ENCODE peak calls at places on chromosomes 5 and 9, in ten cellular contexts. W is AG04450, G is A549, Z is cardiac muscle cell, J is astrocyte, H is tibial nerve, F is ovary, A is GM23338, C is tibial artery, S is right atrium auricular region. V is an unnamed sample.

GRCh38 chr9:97052735-97053134 is 13.8 kb upstream of the CTSV start:
- DNase-seq in W (no peak), A (no peak), Z (no peak), S (no peak), C (no peak), H (no peak), F (no peak), G (no peak), J (no peak), V (no peak)

GRCh38 chr5:172420215-172420934 is 34.0 kb downstream of the SH3PXD2B start:
- DNase-seq in A (peak), Z (peak), J (peak), F (peak), G (peak), H (peak), S (peak), W (peak), C (peak), V (peak)

GRCh38 chr9:37903831-37904646 is at the start of gene SLC25A51:
- DNase-seq in G (peak), Z (peak), A (peak), S (peak), W (peak), H (peak), C (peak), J (peak), F (peak), V (peak)

GRCh38 chr9:78595200-78595945 is 298.4 kb downstream of the PSAT1 start:
- DNase-seq in S (no peak), H (no peak), C (no peak), G (no peak), W (no peak), Z (no peak), F (no peak), A (no peak), J (peak), V (no peak)

GRCh38 chr5:149838881-149839739 is 105.5 kb downstream of the PDE6A start:
- DNase-seq in Z (peak), J (peak), W (no peak), H (no peak), A (no peak), G (peak), C (no peak), F (no peak), S (no peak), V (no peak)

GRCh38 chr5:177365845-177366527 is 8.3 kb downstream of the RGS14 start:
- DNase-seq in G (no peak), A (peak), C (no peak), W (no peak), F (no peak), S (no peak), Z (no peak), J (no peak), H (no peak), V (no peak)

GRCh38 chr5:102629827-102630605 is 125.1 kb upstream of the PAM start:
- DNase-seq in J (no peak), F (no peak), A (no peak), G (no peak), W (no peak), H (no peak), S (no peak), Z (no peak), C (no peak), V (no peak)

GRCh38 chr5:39948867-39949468 is 524.2 kb upstream of the DAB2 start:
- DNase-seq in F (no peak), H (no peak), C (peak), S (peak), Z (peak), J (peak), A (peak), W (peak), G (peak), V (no peak)

GRCh38 chr9:6676254-6676928 is 30.9 kb upstream of the GLDC start:
- DNase-seq in F (no peak), Z (no peak), W (no peak), C (no peak), S (no peak), A (no peak), G (no peak), H (no peak), J (no peak), V (no peak)

GRCh38 chr5:16547200-16547842 is 69.5 kb downstream of the RETREG1 start:
- DNase-seq in W (no peak), A (no peak), G (no peak), C (no peak), S (no peak), J (peak), Z (peak), F (no peak), H (no peak), V (no peak)

GRCh38 chr9:116355153-116355827 is 201.7 kb downstream of the PAPPA start:
- DNase-seq in F (peak), C (no peak), Z (peak), S (peak), H (no peak), J (peak), A (peak), W (no peak), G (no peak), V (no peak)

GRCh38 chr5:173890195-173890951 is 2.2 kb downstream of the CPEB4 start:
- DNase-seq in S (no peak), Z (peak), H (no peak), F (peak), A (peak), G (peak), W (no peak), C (no peak), J (no peak), V (no peak)

GRCh38 chr5:170633235-170634041 is 129.6 kb downstream of the KCNIP1 start:
- DNase-seq in S (peak), C (peak), W (peak), G (peak), H (no peak), Z (peak), A (peak), F (peak), J (peak), V (peak)

GRCh38 chr5:170634236-170634990 is 130.6 kb downstream of the KCNIP1 start:
- DNase-seq in Z (no peak), C (no peak), A (peak), G (no peak), W (no peak), F (no peak), H (no peak), S (no peak), J (no peak), V (no peak)

GRCh38 chr5:170631471-170632195 is 127.8 kb downstream of the KCNIP1 start:
- DNase-seq in Z (peak), W (no peak), S (no peak), H (no peak), F (no peak), J (no peak), A (peak), C (peak), G (peak), V (no peak)

GRCh38 chr5:170632266-170632984 is 128.6 kb downstream of the KCNIP1 start:
- DNase-seq in Z (no peak), S (no peak), F (no peak), C (no peak), A (peak), H (no peak), G (peak), W (no peak), J (no peak), V (no peak)

DNA sequence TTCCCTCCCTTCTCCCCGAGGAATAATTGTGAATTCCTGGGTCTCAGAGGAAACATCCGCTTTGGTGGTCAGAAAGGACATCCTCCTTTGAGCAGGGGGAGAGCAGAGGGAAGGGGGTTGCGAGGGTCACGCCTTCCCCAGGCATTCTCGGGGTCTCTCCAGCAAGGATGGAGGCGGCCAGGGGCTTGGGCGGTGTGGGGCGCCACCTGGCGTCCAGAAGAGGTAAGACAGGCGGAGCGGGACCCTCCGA is 129.1 kb downstream of the KCNIP1 start:
- DNase-seq in C (peak), G (no peak), S (no peak), F (peak), Z (no peak), H (no peak), J (no peak), A (peak), W (no peak), V (peak)
- H3K4me3 ChIP-seq in C (peak), G (peak), S (no peak), F (peak), Z (peak), H (peak), J (peak), A (peak), W (peak), V (peak)

DNA sequence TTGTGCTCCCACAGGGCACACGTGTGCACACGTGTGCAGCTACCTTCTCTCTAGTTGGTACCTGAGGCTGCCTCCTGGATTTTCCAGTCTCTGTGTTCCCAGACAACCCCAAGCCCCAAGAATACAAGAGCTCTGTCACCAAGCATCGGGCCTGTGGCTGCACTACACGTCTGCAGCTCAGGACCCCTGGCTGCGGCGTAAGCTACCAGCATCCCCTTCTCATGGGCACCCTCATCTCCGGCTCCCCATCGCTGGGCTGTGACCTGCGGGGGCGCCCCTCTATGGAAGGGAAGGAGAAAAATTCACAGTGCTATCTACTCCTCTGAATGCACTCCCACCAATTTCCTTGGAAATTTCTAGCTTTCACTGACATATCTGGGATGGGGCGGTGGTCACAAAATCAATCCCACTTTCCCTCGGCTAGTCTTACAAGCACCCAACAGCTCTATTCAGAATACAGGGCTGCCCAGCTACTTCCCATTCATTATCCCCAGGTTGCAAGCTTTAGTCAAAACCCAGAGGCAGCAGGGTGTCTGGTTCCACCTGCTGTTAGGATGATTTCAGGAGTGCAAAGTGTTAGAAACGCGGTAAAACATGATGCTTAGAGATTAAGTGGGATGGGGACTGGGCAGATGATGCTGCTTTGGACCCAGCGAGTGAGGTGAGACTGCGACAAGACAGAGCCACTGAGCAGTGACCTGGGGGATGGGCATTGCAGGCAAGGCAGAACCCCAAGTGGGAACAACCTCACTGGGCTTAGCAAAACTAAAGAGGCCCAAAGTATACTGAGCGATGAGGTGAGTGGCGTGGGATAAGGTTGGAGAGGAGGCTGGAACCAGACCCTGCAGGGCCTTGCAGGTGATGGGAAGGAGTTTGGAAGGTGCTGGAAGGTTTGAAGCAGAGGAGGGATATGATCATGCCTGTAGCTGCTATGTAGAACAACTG is 121.7 kb downstream of the KCNIP1 start:
- DNase-seq in J (no peak), G (no peak), H (no peak), F (no peak), S (no peak), C (no peak), A (peak), W (no peak), Z (no peak), V (no peak)
- TF ChIP-seq CTCF in J (no peak), G (no peak), H (no peak), F (no peak), S (no peak), C (no peak), A (peak), W (no peak), Z (no peak), V (no peak)

GRCh38 chr5:138660051-138660572 is 84.9 kb upstream of the HSPA9 start:
- DNase-seq in W (no peak), C (peak), A (no peak), S (no peak), G (no peak), Z (no peak), J (no peak), H (no peak), F (no peak), V (no peak)

GRCh38 chr5:138662599-138662998 is 87.4 kb upstream of the HSPA9 start:
- DNase-seq in J (no peak), C (no peak), Z (no peak), F (no peak), G (no peak), A (no peak), W (no peak), S (no peak), H (no peak), V (no peak)

GRCh38 chr5:138661991-138662434 is 86.8 kb upstream of the HSPA9 start:
- DNase-seq in F (no peak), S (no peak), W (no peak), J (no peak), G (no peak), H (no peak), A (no peak), C (peak), Z (no peak), V (no peak)

GRCh38 chr5:138663009-138663408 is 87.8 kb upstream of the HSPA9 start:
- DNase-seq in G (no peak), W (no peak), F (no peak), H (no peak), Z (no peak), S (no peak), A (no peak), J (no peak), C (no peak), V (no peak)

GRCh38 chr5:138661342-138661975 is 86.3 kb upstream of the HSPA9 start:
- DNase-seq in J (no peak), S (no peak), C (peak), A (no peak), G (no peak), Z (no peak), F (no peak), H (no peak), W (no peak), V (no peak)
- H3K4me3 ChIP-seq in J (no peak), S (no peak), C (no peak), A (no peak), G (no peak), Z (no peak), F (no peak), H (no peak), W (no peak), V (no peak)

GRCh38 chr9:93456022-93456421 is 2.6 kb upstream of the FAM120AOS start:
- DNase-seq in F (no peak), A (no peak), C (no peak), W (no peak), G (no peak), S (no peak), H (no peak), J (no peak), Z (no peak), V (no peak)

GRCh38 chr9:93453047-93453914 is at the start of gene FAM120AOS:
- DNase-seq in G (peak), S (peak), W (peak), J (peak), F (peak), H (peak), Z (peak), C (peak), A (peak), V (peak)

GRCh38 chr9:93450817-93451761 is at the start of gene FAM120A:
- DNase-seq in Z (peak), H (peak), W (no peak), S (no peak), F (peak), C (peak), G (peak), J (peak), A (peak), V (peak)

GRCh38 chr9:93452710-93453046 is 703 bp downstream of the FAM120AOS start:
- DNase-seq in A (no peak), Z (no peak), H (no peak), J (no peak), S (no peak), C (no peak), G (no peak), W (no peak), F (peak), V (no peak)

DNA sequence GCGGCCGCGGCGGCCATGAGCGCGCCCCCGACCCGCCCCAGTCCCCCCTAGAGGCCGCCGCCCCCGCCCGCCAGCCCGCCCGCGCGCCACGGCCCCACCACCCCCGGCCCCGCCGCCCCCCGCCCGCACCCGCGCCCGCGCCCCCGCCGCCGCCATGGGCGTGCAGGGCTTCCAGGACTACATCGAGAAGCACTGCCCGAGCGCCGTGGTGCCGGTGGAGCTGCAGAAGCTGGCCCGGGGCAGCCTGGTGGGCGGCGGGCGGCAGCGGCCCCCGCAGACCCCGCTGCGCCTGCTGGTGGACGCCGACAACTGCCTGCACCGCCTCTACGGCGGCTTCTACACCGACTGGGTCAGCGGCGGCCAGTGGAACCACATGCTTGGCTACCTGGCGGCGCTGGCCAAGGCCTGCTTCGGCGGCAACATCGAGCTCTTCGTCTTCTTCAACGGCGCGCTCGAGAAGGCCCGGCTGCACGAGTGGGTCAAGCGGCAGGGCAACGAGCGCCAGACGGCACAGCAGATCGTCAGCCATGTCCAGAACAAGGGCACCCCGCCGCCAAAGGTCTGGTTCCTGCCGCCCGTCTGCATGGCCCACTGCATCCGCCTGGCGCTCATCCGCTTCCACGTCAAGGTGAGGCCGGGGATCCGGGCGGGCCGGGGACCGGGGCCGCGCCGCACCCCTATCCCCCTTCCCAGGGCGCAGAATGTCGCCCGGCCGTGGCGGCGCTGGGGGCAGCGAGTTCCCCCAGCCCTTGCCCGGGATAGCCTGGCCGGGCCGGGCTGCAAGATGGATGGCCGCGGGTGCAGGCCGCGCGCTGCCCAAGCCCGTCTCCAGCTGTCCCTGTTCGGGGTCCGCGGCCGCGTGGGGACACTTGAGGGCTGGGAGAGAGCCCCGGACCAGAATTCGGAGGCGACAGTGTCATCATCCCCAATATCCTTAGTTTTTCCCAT is 551 bp downstream of the FAM120A start:
- DNase-seq in F (peak), G (peak), S (peak), C (peak), Z (peak), J (peak), H (no peak), A (peak), W (no peak), V (peak)
- TF ChIP-seq CTCF in F (peak), G (no peak), S (no peak), C (peak), Z (no peak), J (no peak), H (peak), A (no peak), W (peak), V (peak)

GRCh38 chr5:151581347-151581746 is 9.8 kb downstream of the FAT2 start:
- DNase-seq in H (no peak), W (no peak), J (no peak), F (no peak), C (no peak), S (no peak), Z (no peak), A (no peak), G (no peak), V (no peak)
- H3K4me3 ChIP-seq in H (no peak), W (no peak), J (no peak), F (no peak), C (no peak), S (no peak), Z (no peak), A (no peak), G (no peak), V (no peak)

DNA sequence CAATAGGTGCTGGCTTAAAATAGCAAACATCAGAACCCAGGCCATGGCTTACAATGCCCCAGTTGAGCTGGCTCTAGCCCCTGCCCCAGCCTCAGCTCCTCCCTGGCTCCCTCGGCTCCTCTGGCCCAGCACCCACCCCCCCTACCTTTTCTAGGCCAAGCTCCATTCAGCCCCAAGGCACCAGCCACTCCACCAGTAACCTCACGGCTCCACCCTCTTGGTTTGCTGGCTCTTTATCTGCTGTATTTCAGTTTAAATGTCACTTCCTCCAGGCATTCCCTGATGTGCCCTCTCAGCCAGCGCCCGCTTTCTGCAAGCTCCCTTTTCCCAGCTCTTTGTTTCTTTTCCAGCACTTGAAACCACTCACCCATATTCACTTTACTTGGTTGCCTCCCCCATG is 10.6 kb downstream of the C1QTNF2 start:
- DNase-seq in G (no peak), A (peak), F (no peak), S (no peak), Z (no peak), W (no peak), C (peak), J (no peak), H (no peak), V (no peak)
- TF ChIP-seq CTCF in G (no peak), A (no peak), F (no peak), S (no peak), Z (no peak), W (no peak), C (no peak), J (no peak), H (no peak), V (no peak)

DNA sequence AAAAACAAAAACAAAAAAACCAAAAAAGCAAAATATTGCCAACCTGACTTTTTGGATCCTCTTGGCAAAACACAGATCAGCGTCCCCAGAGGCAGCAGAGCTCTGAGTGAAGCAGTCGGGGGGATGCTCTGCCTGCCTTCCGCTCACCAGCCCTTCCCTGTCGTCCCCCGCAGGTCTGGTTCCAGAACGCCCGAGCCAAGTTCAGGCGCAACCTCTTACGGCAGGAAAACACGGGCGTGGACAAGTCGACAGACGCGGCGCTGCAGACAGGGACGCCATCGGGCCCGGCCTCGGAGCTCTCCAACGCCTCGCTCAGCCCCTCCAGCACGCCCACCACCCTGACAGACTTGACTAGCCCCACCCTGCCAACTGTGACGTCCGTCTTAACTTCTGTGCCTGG is 20.7 kb downstream of the LHX2 start:
- DNase-seq in A (peak), H (no peak), Z (no peak), G (no peak), F (no peak), W (no peak), S (no peak), J (no peak), C (no peak), V (no peak)
- H3K4me3 ChIP-seq in A (peak), H (no peak), Z (no peak), G (no peak), F (no peak), W (no peak), S (no peak), J (no peak), C (no peak), V (no peak)